ENCODE peak calls at places on chromosomes 4 and X, in seven cellular contexts. One of them, this sample, is unnamed.

GRCh38 chr4:53489279-53489889 is 101.9 kb downstream of the LNX1 start:
- DNase-seq in mesendoderm: no peak
- DNase-seq in Panc1: no peak
- DNase-seq in Karpas-422: no peak
- DNase-seq in RWPE2: no peak
- DNase-seq in right lobe of liver: no peak
- DNase-seq in psoas muscle: no peak
- DNase-seq in this sample: no peak

GRCh38 chr4:37392540-37393255 is 148.2 kb downstream of the NWD2 start:
- DNase-seq in mesendoderm: peak; percentile 26
- DNase-seq in Panc1: no peak
- DNase-seq in Karpas-422: no peak
- DNase-seq in RWPE2: no peak
- DNase-seq in right lobe of liver: no peak
- DNase-seq in psoas muscle: no peak
- DNase-seq in this sample: peak; percentile 56

GRCh38 chr4:37757705-37758104 is 68.8 kb upstream of the PGM2 start:
- DNase-seq in mesendoderm: no peak
- DNase-seq in Panc1: no peak
- DNase-seq in Karpas-422: no peak
- DNase-seq in RWPE2: no peak
- DNase-seq in right lobe of liver: no peak
- DNase-seq in psoas muscle: no peak
- DNase-seq in this sample: no peak

GRCh38 chr4:135418353-135418752 is 1216.8 kb upstream of the PABPC4L start:
- DNase-seq in mesendoderm: peak; percentile 64
- DNase-seq in Panc1: no peak
- DNase-seq in Karpas-422: peak; percentile 67
- DNase-seq in RWPE2: no peak
- DNase-seq in right lobe of liver: no peak
- DNase-seq in psoas muscle: no peak
- DNase-seq in this sample: no peak

GRCh38 chr4:55884093-55884850 is 30.8 kb downstream of the EXOC1 start:
- DNase-seq in mesendoderm: peak; percentile 27
- DNase-seq in Panc1: no peak
- DNase-seq in Karpas-422: no peak
- DNase-seq in RWPE2: no peak
- DNase-seq in right lobe of liver: no peak
- DNase-seq in psoas muscle: no peak
- DNase-seq in this sample: no peak

GRCh38 chr4:89572224-89572858 is 264.6 kb downstream of the SNCA start:
- DNase-seq in mesendoderm: no peak
- DNase-seq in Panc1: no peak
- DNase-seq in Karpas-422: no peak
- DNase-seq in RWPE2: no peak
- DNase-seq in right lobe of liver: no peak
- DNase-seq in psoas muscle: no peak
- DNase-seq in this sample: no peak

GRCh38 chr4:186840771-186841301 is 117.2 kb upstream of the FAT1 start:
- DNase-seq in mesendoderm: no peak
- DNase-seq in Panc1: peak; percentile 33
- DNase-seq in Karpas-422: no peak
- DNase-seq in RWPE2: no peak
- DNase-seq in right lobe of liver: no peak
- DNase-seq in psoas muscle: peak; percentile 64
- DNase-seq in this sample: no peak

GRCh38 chr4:165592386-165592785 is 213.6 kb downstream of the CPE start:
- DNase-seq in mesendoderm: no peak
- DNase-seq in Panc1: no peak
- DNase-seq in Karpas-422: no peak
- DNase-seq in RWPE2: no peak
- DNase-seq in right lobe of liver: no peak
- DNase-seq in psoas muscle: no peak
- DNase-seq in this sample: no peak

GRCh38 chr4:139207873-139208403 is 30.9 kb upstream of the ELF2 start:
- DNase-seq in mesendoderm: no peak
- DNase-seq in Panc1: no peak
- DNase-seq in Karpas-422: no peak
- DNase-seq in RWPE2: no peak
- DNase-seq in right lobe of liver: no peak
- DNase-seq in psoas muscle: peak; percentile 63
- DNase-seq in this sample: no peak

GRCh38 chr4:182973421-182974340 is 56.5 kb upstream of the DCTD start:
- DNase-seq in mesendoderm: no peak
- DNase-seq in Panc1: no peak
- DNase-seq in Karpas-422: no peak
- DNase-seq in RWPE2: no peak
- DNase-seq in right lobe of liver: no peak
- DNase-seq in psoas muscle: no peak
- DNase-seq in this sample: no peak

GRCh38 chr4:57501715-57502114 is 391.5 kb upstream of the IGFBP7 start:
- DNase-seq in mesendoderm: peak; percentile 84
- DNase-seq in Panc1: no peak
- DNase-seq in Karpas-422: no peak
- DNase-seq in RWPE2: no peak
- DNase-seq in right lobe of liver: no peak
- DNase-seq in psoas muscle: no peak
- DNase-seq in this sample: no peak

GRCh38 chr4:41360214-41360910 is 103.6 kb downstream of the UCHL1 start:
- DNase-seq in mesendoderm: peak; percentile 74
- DNase-seq in Panc1: no peak
- DNase-seq in Karpas-422: no peak
- DNase-seq in RWPE2: peak; percentile 75
- DNase-seq in right lobe of liver: peak; percentile 81
- DNase-seq in psoas muscle: peak; percentile 93
- DNase-seq in this sample: peak; percentile 83

GRCh38 chrX:85503258-85504158 is 124.0 kb upstream of the POF1B start:
- DNase-seq in mesendoderm: peak; percentile 0
- DNase-seq in Panc1: no peak
- DNase-seq in Karpas-422: no peak
- DNase-seq in RWPE2: no peak
- DNase-seq in right lobe of liver: no peak
- DNase-seq in psoas muscle: no peak
- DNase-seq in this sample: no peak

GRCh38 chr4:98746530-98746929 is 88.1 kb upstream of the TSPAN5 start:
- DNase-seq in mesendoderm: no peak
- DNase-seq in Panc1: no peak
- DNase-seq in Karpas-422: no peak
- DNase-seq in RWPE2: no peak
- DNase-seq in right lobe of liver: no peak
- DNase-seq in psoas muscle: no peak
- DNase-seq in this sample: no peak

GRCh38 chrX:139020793-139021192 is 309.3 kb upstream of the FGF13 start:
- DNase-seq in mesendoderm: no peak
- DNase-seq in Panc1: no peak
- DNase-seq in Karpas-422: no peak
- DNase-seq in RWPE2: no peak
- DNase-seq in right lobe of liver: no peak
- DNase-seq in psoas muscle: no peak
- DNase-seq in this sample: no peak

GRCh38 chr4:19254476-19254875 is 997.2 kb upstream of the SLIT2 start:
- DNase-seq in mesendoderm: no peak
- DNase-seq in Panc1: no peak
- DNase-seq in Karpas-422: no peak
- DNase-seq in RWPE2: no peak
- DNase-seq in right lobe of liver: no peak
- DNase-seq in psoas muscle: no peak
- DNase-seq in this sample: no peak

GRCh38 chrX:72382199-72382590 is 76.5 kb upstream of the CITED1 start:
- DNase-seq in mesendoderm: no peak
- DNase-seq in Panc1: no peak
- DNase-seq in Karpas-422: no peak
- DNase-seq in RWPE2: no peak
- DNase-seq in right lobe of liver: no peak
- DNase-seq in psoas muscle: no peak
- DNase-seq in this sample: no peak

GRCh38 chr4:41207330-41207831 is 7.0 kb downstream of the APBB2 start:
- DNase-seq in mesendoderm: no peak
- DNase-seq in Panc1: no peak
- DNase-seq in Karpas-422: no peak
- DNase-seq in RWPE2: no peak
- DNase-seq in right lobe of liver: no peak
- DNase-seq in psoas muscle: peak; percentile 64
- DNase-seq in this sample: no peak

GRCh38 chr4:89316931-89317366 is 9.3 kb upstream of the GPRIN3 start:
- DNase-seq in mesendoderm: peak; percentile 21
- DNase-seq in Panc1: peak; percentile 7
- DNase-seq in Karpas-422: peak; percentile 83
- DNase-seq in RWPE2: no peak
- DNase-seq in right lobe of liver: no peak
- DNase-seq in psoas muscle: no peak
- DNase-seq in this sample: no peak

GRCh38 chr4:163107754-163108153 is 58.9 kb downstream of the NAF1 start:
- DNase-seq in mesendoderm: no peak
- DNase-seq in Panc1: no peak
- DNase-seq in Karpas-422: peak; percentile 65
- DNase-seq in RWPE2: no peak
- DNase-seq in right lobe of liver: no peak
- DNase-seq in psoas muscle: no peak
- DNase-seq in this sample: no peak

GRCh38 chr4:72860766-72861165 is 208.8 kb downstream of the COX18 start:
- DNase-seq in mesendoderm: no peak
- DNase-seq in Panc1: no peak
- DNase-seq in Karpas-422: no peak
- DNase-seq in RWPE2: no peak
- DNase-seq in right lobe of liver: no peak
- DNase-seq in psoas muscle: no peak
- DNase-seq in this sample: no peak

GRCh38 chrX:19372170-19373033 is 28.7 kb downstream of the PDHA1 start:
- DNase-seq in mesendoderm: peak; percentile 74
- DNase-seq in Panc1: no peak
- DNase-seq in Karpas-422: peak; percentile 85
- DNase-seq in RWPE2: no peak
- DNase-seq in right lobe of liver: peak; percentile 58
- DNase-seq in psoas muscle: peak; percentile 70
- DNase-seq in this sample: peak; percentile 67

DNA sequence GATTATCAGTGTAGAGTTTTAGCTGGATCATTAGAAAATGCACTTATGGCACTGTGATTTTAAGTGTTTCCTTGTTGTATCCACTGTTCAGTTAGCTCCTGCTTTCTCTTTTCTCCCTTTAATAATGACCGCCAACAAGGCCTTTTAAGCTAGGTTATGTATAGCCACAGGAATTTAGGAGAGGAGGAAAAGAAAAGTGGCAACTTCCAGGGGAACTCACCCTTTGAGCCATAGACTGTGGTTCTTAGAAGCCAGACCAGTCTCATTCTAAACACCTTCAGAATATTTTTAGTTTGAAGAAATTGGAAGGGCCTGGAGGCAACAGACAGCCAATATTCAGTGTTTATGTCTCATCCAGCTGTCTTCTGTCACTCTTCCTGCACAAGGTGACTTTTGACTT is 6.1 kb downstream of the FGF2 start:
- DNase-seq in mesendoderm: no peak
- DNase-seq in Panc1: no peak
- DNase-seq in Karpas-422: no peak
- DNase-seq in RWPE2: no peak
- DNase-seq in right lobe of liver: no peak
- DNase-seq in psoas muscle: no peak
- DNase-seq in this sample: no peak
- H3K4me1 ChIP-seq in mesendoderm: peaks cover 18% of the 10 kb centered on the region
- H3K4me1 ChIP-seq in Panc1: peaks cover 25% of the 10 kb centered on the region
- H3K4me1 ChIP-seq in Karpas-422: peaks cover 10% of the 10 kb centered on the region
- H3K4me1 ChIP-seq in RWPE2: peaks cover 36% of the 10 kb centered on the region
- H3K4me1 ChIP-seq in right lobe of liver: no peaks in the 10 kb centered on the region
- H3K4me1 ChIP-seq in psoas muscle: peaks cover 3% of the 10 kb centered on the region
- H3K4me1 ChIP-seq in this sample: peaks cover 3% of the 10 kb centered on the region

DNA sequence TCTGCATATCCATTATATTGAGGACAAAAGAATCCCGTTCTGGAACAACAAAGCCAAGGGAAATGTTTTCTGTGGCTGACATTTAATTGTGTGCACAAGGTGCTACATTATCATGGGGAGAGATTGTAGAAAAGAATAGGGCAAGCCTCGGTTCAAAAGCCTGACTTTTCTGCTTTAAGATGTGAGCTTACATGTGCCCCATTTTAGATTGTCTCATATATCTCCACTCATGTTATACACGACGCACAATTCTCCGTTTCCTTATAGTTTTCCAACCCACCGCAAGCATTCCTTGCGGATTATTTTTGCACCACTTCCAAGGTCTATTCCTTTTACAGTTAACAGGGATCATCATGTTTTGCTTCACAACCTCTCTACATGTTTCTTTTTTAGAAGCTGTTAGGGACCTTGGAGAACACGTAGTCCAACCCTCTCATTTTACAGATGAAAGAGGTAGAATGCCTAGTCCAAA is 99.6 kb upstream of the MAML3 start:
- DNase-seq in mesendoderm: no peak
- DNase-seq in Panc1: no peak
- DNase-seq in Karpas-422: no peak
- DNase-seq in RWPE2: no peak
- DNase-seq in right lobe of liver: no peak
- DNase-seq in psoas muscle: no peak
- DNase-seq in this sample: no peak
- H3K27ac ChIP-seq in mesendoderm: no peak overlapping the region
- H3K27ac ChIP-seq in Panc1: peak overlapping the region; percentile 48
- H3K27ac ChIP-seq in Karpas-422: no peak overlapping the region
- H3K27ac ChIP-seq in RWPE2: no peak overlapping the region
- H3K27ac ChIP-seq in right lobe of liver: peak overlapping the region; percentile 91
- H3K27ac ChIP-seq in psoas muscle: no peak overlapping the region
- H3K27ac ChIP-seq in this sample: no peak overlapping the region

GRCh38 chr4:74451214-74451661 is 6.3 kb downstream of the AREG start:
- DNase-seq in mesendoderm: peak; percentile 66
- DNase-seq in Panc1: no peak
- DNase-seq in Karpas-422: no peak
- DNase-seq in RWPE2: no peak
- DNase-seq in right lobe of liver: no peak
- DNase-seq in psoas muscle: no peak
- DNase-seq in this sample: no peak
- H3K4me1 ChIP-seq in mesendoderm: no peaks in the 10 kb centered on the region
- H3K4me1 ChIP-seq in Panc1: no peaks in the 10 kb centered on the region
- H3K4me1 ChIP-seq in Karpas-422: no peaks in the 10 kb centered on the region
- H3K4me1 ChIP-seq in RWPE2: peaks cover 34% of the 10 kb centered on the region
- H3K4me1 ChIP-seq in right lobe of liver: no peaks in the 10 kb centered on the region
- H3K4me1 ChIP-seq in psoas muscle: no peaks in the 10 kb centered on the region
- H3K4me1 ChIP-seq in this sample: no peaks in the 10 kb centered on the region

GRCh38 chr4:151169900-151170299 is 70.5 kb downstream of the RPS3A start:
- DNase-seq in mesendoderm: no peak
- DNase-seq in Panc1: no peak
- DNase-seq in Karpas-422: no peak
- DNase-seq in RWPE2: no peak
- DNase-seq in right lobe of liver: no peak
- DNase-seq in psoas muscle: no peak
- DNase-seq in this sample: no peak

GRCh38 chr4:151165205-151166000 is 66.0 kb downstream of the RPS3A start:
- DNase-seq in mesendoderm: no peak
- DNase-seq in Panc1: no peak
- DNase-seq in Karpas-422: no peak
- DNase-seq in RWPE2: no peak
- DNase-seq in right lobe of liver: no peak
- DNase-seq in psoas muscle: no peak
- DNase-seq in this sample: no peak

GRCh38 chr4:151167561-151167960 is 68.1 kb downstream of the RPS3A start:
- DNase-seq in mesendoderm: no peak
- DNase-seq in Panc1: no peak
- DNase-seq in Karpas-422: no peak
- DNase-seq in RWPE2: no peak
- DNase-seq in right lobe of liver: no peak
- DNase-seq in psoas muscle: no peak
- DNase-seq in this sample: no peak

GRCh38 chr4:151166662-151167061 is 67.2 kb downstream of the RPS3A start:
- DNase-seq in mesendoderm: no peak
- DNase-seq in Panc1: no peak
- DNase-seq in Karpas-422: no peak
- DNase-seq in RWPE2: no peak
- DNase-seq in right lobe of liver: no peak
- DNase-seq in psoas muscle: no peak
- DNase-seq in this sample: no peak

GRCh38 chr4:151169223-151169622 is 69.8 kb downstream of the RPS3A start:
- DNase-seq in mesendoderm: peak; percentile 20
- DNase-seq in Panc1: no peak
- DNase-seq in Karpas-422: no peak
- DNase-seq in RWPE2: no peak
- DNase-seq in right lobe of liver: no peak
- DNase-seq in psoas muscle: peak; percentile 69
- DNase-seq in this sample: no peak
- H3K27ac ChIP-seq in mesendoderm: no peak overlapping the region
- H3K27ac ChIP-seq in Panc1: no peak overlapping the region
- H3K27ac ChIP-seq in Karpas-422: no peak overlapping the region
- H3K27ac ChIP-seq in RWPE2: no peak overlapping the region
- H3K27ac ChIP-seq in right lobe of liver: no peak overlapping the region
- H3K27ac ChIP-seq in psoas muscle: no peak overlapping the region
- H3K27ac ChIP-seq in this sample: peak overlapping the region; percentile 19

This sample was measured in lower lobe of right lung.